ENCODE peak calls at places on chromosomes 5 and 9, in four cellular contexts. One of them, this sample, is unnamed.

GRCh38 chr9:468766-469496 is 254.3 kb downstream of the DOCK8 start:
- DNase-seq in H9: no peak
- DNase-seq in RWPE1: no peak
- DNase-seq in CD14-positive monocyte: no peak
- DNase-seq in this sample: no peak

GRCh38 chr5:121489972-121490371 is 361.7 kb upstream of the FTMT start:
- DNase-seq in H9: no peak
- DNase-seq in RWPE1: no peak
- DNase-seq in CD14-positive monocyte: no peak
- DNase-seq in this sample: no peak

GRCh38 chr5:35003018-35003957 is 44.5 kb downstream of the AGXT2 start:
- DNase-seq in H9: peak
- DNase-seq in RWPE1: peak
- DNase-seq in CD14-positive monocyte: no peak
- DNase-seq in this sample: peak

GRCh38 chr9:115008536-115008935 is 78.1 kb upstream of the TNFSF8 start:
- DNase-seq in H9: no peak
- DNase-seq in RWPE1: peak
- DNase-seq in CD14-positive monocyte: peak
- DNase-seq in this sample: peak

GRCh38 chr9:70587143-70587710 is 172.8 kb upstream of the KLF9 start:
- DNase-seq in H9: no peak
- DNase-seq in RWPE1: no peak
- DNase-seq in CD14-positive monocyte: no peak
- DNase-seq in this sample: peak

GRCh38 chr5:141877478-141878185 is 578 bp downstream of the PCDH1 start:
- DNase-seq in H9: no peak
- DNase-seq in RWPE1: peak
- DNase-seq in CD14-positive monocyte: no peak
- DNase-seq in this sample: peak

GRCh38 chr5:130727834-130728233 is 437.2 kb downstream of the HINT1 start:
- DNase-seq in H9: no peak
- DNase-seq in RWPE1: no peak
- DNase-seq in CD14-positive monocyte: no peak
- DNase-seq in this sample: no peak

GRCh38 chr9:14147738-14148137 is 166.2 kb downstream of the NFIB start:
- DNase-seq in H9: no peak
- DNase-seq in RWPE1: no peak
- DNase-seq in CD14-positive monocyte: no peak
- DNase-seq in this sample: no peak

GRCh38 chr5:152503206-152503605 is 98.1 kb upstream of the NMUR2 start:
- DNase-seq in H9: no peak
- DNase-seq in RWPE1: no peak
- DNase-seq in CD14-positive monocyte: no peak
- DNase-seq in this sample: no peak

GRCh38 chr9:136143215-136144001 is 24.7 kb upstream of the TMEM250 start:
- DNase-seq in H9: peak
- DNase-seq in RWPE1: no peak
- DNase-seq in CD14-positive monocyte: no peak
- DNase-seq in this sample: peak

GRCh38 chr5:766666-767431 is 17.7 kb downstream of the ZDHHC11B start:
- DNase-seq in H9: peak
- DNase-seq in RWPE1: no peak
- DNase-seq in CD14-positive monocyte: peak
- DNase-seq in this sample: no peak

GRCh38 chr5:133510634-133511262 is 101.6 kb downstream of the FSTL4 start:
- DNase-seq in H9: no peak
- DNase-seq in RWPE1: no peak
- DNase-seq in CD14-positive monocyte: no peak
- DNase-seq in this sample: no peak

GRCh38 chr5:57745029-57745428 is 262.4 kb upstream of the ACTBL2 start:
- DNase-seq in H9: no peak
- DNase-seq in RWPE1: no peak
- DNase-seq in CD14-positive monocyte: no peak
- DNase-seq in this sample: no peak

GRCh38 chr9:70049236-70049635 is 5.6 kb downstream of the MAMDC2 start:
- DNase-seq in H9: no peak
- DNase-seq in RWPE1: peak
- DNase-seq in CD14-positive monocyte: no peak
- DNase-seq in this sample: peak

GRCh38 chr5:126677101-126677500 is 76.4 kb downstream of the PHAX start:
- DNase-seq in H9: no peak
- DNase-seq in RWPE1: no peak
- DNase-seq in CD14-positive monocyte: no peak
- DNase-seq in this sample: no peak

GRCh38 chr9:134034215-134035040 is 9.1 kb downstream of the BRD3OS start:
- DNase-seq in H9: no peak
- DNase-seq in RWPE1: no peak
- DNase-seq in CD14-positive monocyte: no peak
- DNase-seq in this sample: no peak

GRCh38 chr9:131068076-131068816 is 28.1 kb upstream of the AIF1L start:
- DNase-seq in H9: no peak
- DNase-seq in RWPE1: no peak
- DNase-seq in CD14-positive monocyte: no peak
- DNase-seq in this sample: no peak

GRCh38 chr5:176817864-176818377 is 7.6 kb downstream of the UNC5A start:
- DNase-seq in H9: peak
- DNase-seq in RWPE1: peak
- DNase-seq in CD14-positive monocyte: no peak
- DNase-seq in this sample: no peak

GRCh38 chr5:143241892-143242291 is 161.6 kb downstream of the NR3C1 start:
- DNase-seq in H9: no peak
- DNase-seq in RWPE1: peak
- DNase-seq in CD14-positive monocyte: no peak
- DNase-seq in this sample: peak

GRCh38 chr9:81824802-81825770 is 103.1 kb upstream of the SPATA31D4 start:
- DNase-seq in H9: no peak
- DNase-seq in RWPE1: peak
- DNase-seq in CD14-positive monocyte: no peak
- DNase-seq in this sample: no peak

GRCh38 chr9:71446499-71447411 is 321.6 kb downstream of the CEMIP2 start:
- DNase-seq in H9: peak
- DNase-seq in RWPE1: peak
- DNase-seq in CD14-positive monocyte: no peak
- DNase-seq in this sample: peak

GRCh38 chr9:108830292-108830691 is 25.5 kb downstream of the ACTL7B start:
- DNase-seq in H9: no peak
- DNase-seq in RWPE1: peak
- DNase-seq in CD14-positive monocyte: no peak
- DNase-seq in this sample: peak

GRCh38 chr5:52961238-52961637 is 27.9 kb upstream of the ITGA2 start:
- DNase-seq in H9: no peak
- DNase-seq in RWPE1: peak
- DNase-seq in CD14-positive monocyte: no peak
- DNase-seq in this sample: peak

GRCh38 chr5:171495122-171495700 is 75.8 kb downstream of the FGF18 start:
- DNase-seq in H9: no peak
- DNase-seq in RWPE1: no peak
- DNase-seq in CD14-positive monocyte: no peak
- DNase-seq in this sample: no peak

GRCh38 chr9:97638666-97639065 is 5.0 kb downstream of the NCBP1 start:
- DNase-seq in H9: no peak
- DNase-seq in RWPE1: no peak
- DNase-seq in CD14-positive monocyte: no peak
- DNase-seq in this sample: peak

GRCh38 chr5:144638802-144639201 is 468.1 kb downstream of the KCTD16 start:
- DNase-seq in H9: no peak
- DNase-seq in RWPE1: no peak
- DNase-seq in CD14-positive monocyte: no peak
- DNase-seq in this sample: no peak

GRCh38 chr9:32825203-32825602 is 41.9 kb downstream of the TMEM215 start:
- DNase-seq in H9: no peak
- DNase-seq in RWPE1: no peak
- DNase-seq in CD14-positive monocyte: no peak
- DNase-seq in this sample: no peak

This sample was measured in MCF 10A.